ENCODE peak calls at places on chromosomes 7 and 10, in five cellular contexts. G, D, W, R and P are unnamed samples.

GRCh38 chr7:46626261-46627037 is 705.4 kb upstream of the IGFBP3 start:
- DNase-seq in W (no peak), R (no peak), G (no peak), D (no peak), P (no peak)

GRCh38 chr10:11759347-11759746 is 17.2 kb downstream of the ECHDC3 start:
- DNase-seq in D (no peak), W (no peak), G (no peak), R (no peak), P (no peak)

GRCh38 chr7:2106506-2106905 is 126.2 kb downstream of the MAD1L1 start:
- DNase-seq in W (no peak), R (no peak), G (no peak), D (no peak), P (no peak)

GRCh38 chr7:48046458-48046857 is 11.1 kb downstream of the C7orf57 start:
- DNase-seq in D (no peak), G (no peak), R (no peak), W (no peak), P (no peak)

GRCh38 chr10:47060356-47060755 is 149.1 kb downstream of the PTPN20 start:
- DNase-seq in G (no peak), W (no peak), D (no peak), R (no peak), P (no peak)

GRCh38 chr7:155610633-155611193 is 33.7 kb upstream of the RBM33 start:
- DNase-seq in W (no peak), D (no peak), G (no peak), R (no peak), P (no peak)

GRCh38 chr10:15168296-15168780 is at the start of gene NMT2:
- DNase-seq in D (peak), R (no peak), W (no peak), G (no peak), P (peak)

GRCh38 chr10:100209303-100209702 is 20.1 kb downstream of the CHUK start:
- DNase-seq in W (no peak), R (peak), G (peak), D (no peak), P (no peak)

GRCh38 chr10:116444527-116445142 is 17.0 kb downstream of the PNLIPRP3 start:
- DNase-seq in R (peak), D (no peak), W (peak), G (peak), P (no peak)

GRCh38 chr7:27110163-27110976 is 7.9 kb upstream of the HOXA2 start:
- DNase-seq in W (peak), R (peak), D (peak), G (no peak), P (no peak)

GRCh38 chr7:11616466-11616865 is 215.5 kb downstream of the THSD7A start:
- DNase-seq in G (no peak), R (no peak), D (no peak), W (no peak), P (no peak)

GRCh38 chr10:36452851-36453250 is 672.5 kb upstream of the ANKRD30A start:
- DNase-seq in R (no peak), D (no peak), G (no peak), W (no peak), P (no peak)

GRCh38 chr10:128210215-128211063 is 84.2 kb upstream of the MKI67 start:
- DNase-seq in R (no peak), D (peak), G (peak), W (peak), P (peak)

GRCh38 chr7:42940985-42941847 is 9.0 kb downstream of the MRPL32 start:
- DNase-seq in D (peak), W (peak), G (peak), R (peak), P (peak)

GRCh38 chr7:23075571-23075970 is 30.0 kb upstream of the KLHL7 start:
- DNase-seq in W (no peak), G (no peak), R (no peak), D (no peak), P (no peak)

GRCh38 chr10:79013406-79013805 is 55.4 kb upstream of the ZMIZ1 start:
- DNase-seq in D (peak), W (no peak), G (no peak), R (no peak), P (no peak)

GRCh38 chr10:71349401-71349800 is 30.3 kb downstream of the SLC29A3 start:
- DNase-seq in D (no peak), G (peak), W (peak), R (no peak), P (no peak)

GRCh38 chr7:142871260-142872105 is 14.1 kb downstream of the TRPV6 start:
- DNase-seq in R (no peak), D (no peak), W (no peak), G (no peak), P (no peak)

GRCh38 chr10:66180651-66181318 is 745.1 kb upstream of the LRRTM3 start:
- DNase-seq in D (no peak), R (peak), G (peak), W (peak), P (no peak)

GRCh38 chr7:2619120-2619519 is 12.7 kb upstream of the TTYH3 start:
- DNase-seq in R (peak), G (peak), D (no peak), W (no peak), P (no peak)

GRCh38 chr7:133434246-133434865 is 181.5 kb downstream of the EXOC4 start:
- DNase-seq in D (no peak), W (peak), G (peak), R (peak), P (no peak)

GRCh38 chr7:80533287-80533686 is 21.4 kb upstream of the GNAT3 start:
- DNase-seq in R (peak), D (no peak), W (no peak), G (peak), P (no peak)

GRCh38 chr7:30057741-30058140 is 29.5 kb downstream of the PLEKHA8 start:
- DNase-seq in G (peak), D (no peak), W (no peak), R (peak), P (no peak)

GRCh38 chr7:17229257-17229656 is 69.2 kb upstream of the AHR start:
- DNase-seq in R (no peak), D (no peak), G (no peak), W (no peak), P (no peak)

GRCh38 chr10:63699785-63700184 is 178.6 kb downstream of the REEP3 start:
- DNase-seq in G (peak), R (peak), D (peak), W (no peak), P (peak)
- H3K4me3 ChIP-seq in G (peak), R (no peak), D (no peak), W (no peak), P (no peak)

GRCh38 chr10:118729641-118730258 is 25.0 kb downstream of the CACUL1 start:
- DNase-seq in R (no peak), W (no peak), D (no peak), G (peak), P (no peak)
- H3K27ac ChIP-seq in R (no peak), W (no peak), D (peak), G (no peak), P (no peak)

GRCh38 chr7:151408839-151409554 is 841 bp downstream of the WDR86 start:
- DNase-seq in D (peak), G (no peak), W (no peak), R (no peak), P (no peak)
- H3K4me3 ChIP-seq in D (peak), G (no peak), W (no peak), R (peak), P (peak)

DNA sequence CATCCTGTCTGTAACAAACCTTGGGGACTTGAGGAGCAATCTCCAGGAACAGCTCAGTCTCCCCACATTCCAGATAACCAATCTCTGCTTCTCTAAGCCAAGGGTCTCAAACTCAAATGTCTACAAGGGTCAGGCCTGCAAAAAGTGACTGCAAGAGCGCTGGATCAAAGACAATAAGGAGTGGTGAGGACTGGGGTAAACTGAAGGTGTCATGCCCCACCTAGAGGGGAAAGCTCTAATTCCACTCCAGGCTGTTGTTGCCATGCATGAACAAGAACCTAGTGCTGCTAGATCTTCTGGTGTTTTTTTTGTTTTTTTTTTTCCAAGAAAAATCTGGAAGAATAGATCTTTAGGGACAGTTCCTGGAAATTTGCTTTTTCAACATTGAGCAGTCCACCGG is 117.9 kb upstream of the MACROH2A2 start:
- DNase-seq in D (no peak), W (no peak), R (no peak), G (no peak), P (no peak)
- H3K27ac ChIP-seq in D (no peak), W (no peak), R (no peak), G (no peak), P (no peak)

GRCh38 chr7:875476-876076 is 778 bp upstream of the GET4 start:
- DNase-seq in W (no peak), R (no peak), G (no peak), D (peak), P (peak)
- H3K4me3 ChIP-seq in W (peak), R (peak), G (peak), D (peak), P (no peak)

DNA sequence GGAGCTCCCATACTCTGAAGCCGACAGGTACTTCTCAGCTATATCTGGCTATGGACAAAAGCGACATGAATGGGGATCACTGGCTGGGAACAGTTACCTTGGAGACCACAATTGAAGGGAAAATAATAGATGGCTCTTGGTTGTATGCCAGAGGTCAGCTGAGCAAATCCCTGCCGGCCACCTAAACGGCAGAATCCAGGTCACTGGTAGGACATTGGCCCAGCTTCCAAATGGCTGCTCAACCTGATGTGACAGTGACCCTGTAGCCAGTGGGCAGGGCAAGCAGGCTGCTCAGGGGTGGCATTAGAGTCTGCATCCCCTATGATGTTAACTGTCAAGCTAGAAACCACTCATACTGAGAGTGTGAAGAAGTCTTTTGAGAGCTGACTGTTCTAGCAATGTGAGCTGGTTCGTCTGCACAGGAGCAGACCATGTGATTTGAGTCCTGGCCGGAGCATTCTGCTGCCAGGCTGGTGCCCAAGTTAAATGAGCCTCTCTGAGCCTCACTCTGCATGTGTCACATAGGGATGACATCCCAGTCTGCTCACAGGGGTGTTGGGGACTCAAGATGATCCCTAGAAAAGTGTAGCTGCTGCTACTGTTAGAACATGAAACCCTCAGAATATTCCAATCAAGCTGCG is 69.5 kb downstream of the VWA2 start:
- DNase-seq in G (peak), W (no peak), D (no peak), R (no peak), P (no peak)
- H3K27ac ChIP-seq in G (no peak), W (no peak), D (no peak), R (no peak), P (no peak)

GRCh38 chr7:159009951-159010350 is 134.7 kb downstream of the VIPR2 start:
- DNase-seq in G (no peak), W (no peak), R (no peak), D (no peak), P (peak)

GRCh38 chr7:159010951-159011820 is 133.5 kb downstream of the VIPR2 start:
- DNase-seq in R (no peak), G (no peak), D (no peak), W (no peak), P (no peak)

GRCh38 chr7:159012353-159013069 is 132.2 kb downstream of the VIPR2 start:
- DNase-seq in G (peak), R (no peak), W (peak), D (peak), P (peak)

GRCh38 chr7:159008417-159008816 is 136.2 kb downstream of the VIPR2 start:
- DNase-seq in D (no peak), G (no peak), W (no peak), R (no peak), P (peak)

DNA sequence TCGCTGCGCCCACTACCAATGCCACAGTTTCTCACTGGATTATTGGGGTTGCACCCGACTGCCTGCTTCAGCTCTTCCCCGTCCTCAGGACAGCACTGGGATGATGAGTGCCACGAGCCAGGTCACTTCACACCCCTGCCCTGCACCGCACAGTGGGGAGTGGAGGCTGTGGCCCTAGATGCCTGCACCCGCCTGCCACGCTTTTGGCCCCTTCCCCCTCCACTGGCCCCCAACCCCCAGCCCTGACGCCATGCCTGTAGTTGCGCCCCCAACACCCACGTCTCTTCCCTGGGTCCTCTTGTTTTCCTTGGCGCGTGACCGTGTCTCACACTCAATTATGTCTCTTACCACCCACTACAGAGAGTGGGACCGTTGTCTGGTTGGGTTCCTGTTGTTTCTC is 134.3 kb downstream of the VIPR2 start:
- DNase-seq in D (no peak), W (no peak), R (no peak), G (no peak), P (no peak)
- H3K4me3 ChIP-seq in D (no peak), W (no peak), R (no peak), G (no peak), P (no peak)